ENCODE peak calls at places on chromosomes 2 and 18, in seven cellular contexts. B is brain microvascular endothelial cell; Q is stimulated activated CD4-positive, alpha-beta T cell treated with anti-CD3 and anti-CD28 coated beads, TNF-alpha, amount 100 ng/mL, for 4 hours; Y is cardiac fibroblast; X is ACHN; P is OCI-M1; G is HTR-8/SVneo. S is an unnamed sample.

GRCh38 chr2:235537186-235537585 is 43.3 kb downstream of the AGAP1 start:
- DNase-seq in X (no peak), P (no peak), G (no peak), Q (no peak), Y (no peak), B (no peak), S (no peak)

GRCh38 chr18:34033968-34034367 is 190.7 kb downstream of the NOL4 start:
- DNase-seq in G (no peak), Q (no peak), Y (no peak), X (no peak), P (peak), B (no peak), S (no peak)

GRCh38 chr2:232586943-232587342 is 36.5 kb downstream of the EIF4E2 start:
- DNase-seq in Q (no peak), P (no peak), G (no peak), Y (no peak), X (no peak), B (no peak), S (no peak)

GRCh38 chr2:237704476-237705224 is 77.3 kb downstream of the LRRFIP1 start:
- DNase-seq in X (peak), B (no peak), G (no peak), P (peak), Q (no peak), Y (peak), S (no peak)

GRCh38 chr2:240637901-240638175 is 12.6 kb downstream of the GPR35 start:
- DNase-seq in G (no peak), P (no peak), B (no peak), Q (no peak), X (no peak), Y (no peak), S (no peak)

GRCh38 chr2:238636269-238637073 is 209.7 kb downstream of the ASB1 start:
- DNase-seq in P (no peak), X (no peak), Q (no peak), G (peak), B (no peak), Y (no peak), S (no peak)

GRCh38 chr2:238731961-238732360 is 115.9 kb upstream of the TWIST2 start:
- DNase-seq in X (no peak), G (no peak), Q (no peak), B (no peak), P (peak), Y (peak), S (no peak)

GRCh38 chr18:54284967-54285785 is 15.9 kb downstream of the POLI start:
- DNase-seq in B (peak), Y (peak), Q (peak), X (peak), G (no peak), P (no peak), S (peak)

GRCh38 chr2:14417586-14417985 is 214.9 kb upstream of the LRATD1 start:
- DNase-seq in X (no peak), P (no peak), Q (no peak), Y (no peak), B (no peak), G (no peak), S (no peak)

GRCh38 chr2:231910771-231911170 is 15.4 kb downstream of the NPPC start:
- DNase-seq in B (no peak), Y (no peak), P (no peak), X (no peak), Q (no peak), G (no peak), S (no peak)

GRCh38 chr2:16464641-16465040 is 201.0 kb downstream of the CYRIA start:
- DNase-seq in Y (no peak), Q (no peak), G (no peak), B (no peak), P (no peak), X (no peak), S (no peak)

S was measured in Caki2.